ENCODE peak calls at places on chromosomes 5 and 9, in nine cellular contexts. One of them, this sample, is unnamed.

GRCh38 chr9:36637491-36638270 is 65.0 kb downstream of the MELK start:
- DNase-seq in stimulated activated CD8-positive, alpha-beta memory T cell treated with anti-CD3 and anti-CD28 coated beads, Interleukin-12 subunit alpha, Interleukin-12 subunit beta, amount 100 ng/mL, for 4 hours: no peak
- DNase-seq in fibroblast of lung: no peak
- DNase-seq in GM23248: no peak
- DNase-seq in HuH-7.5: no peak
- DNase-seq in activated CD8-positive, alpha-beta memory T cell treated with anti-CD3 and anti-CD28 coated beads for 4 hours: no peak
- DNase-seq in activated T-helper 2 cell treated with anti-CD3 and anti-CD28 coated beads, Interferon-gamma antibody, Interleukin-2, Interleukin-4, amounts not matched to agents 10 μg/mL and 5 μg/mL and 100 μg/mL, durations not matched to agents 14 hours and 24 hours and 36 hours: no peak
- DNase-seq in NCI-H1092: no peak
- DNase-seq in NCI-H69: no peak
- DNase-seq in this sample: no peak

GRCh38 chr9:108761530-108762347 is 94.0 kb downstream of the ACTL7B start:
- DNase-seq in stimulated activated CD8-positive, alpha-beta memory T cell treated with anti-CD3 and anti-CD28 coated beads, Interleukin-12 subunit alpha, Interleukin-12 subunit beta, amount 100 ng/mL, for 4 hours: no peak
- DNase-seq in fibroblast of lung: peak; percentile 25
- DNase-seq in GM23248: peak; percentile 74
- DNase-seq in HuH-7.5: peak; percentile 45
- DNase-seq in activated CD8-positive, alpha-beta memory T cell treated with anti-CD3 and anti-CD28 coated beads for 4 hours: no peak
- DNase-seq in activated T-helper 2 cell treated with anti-CD3 and anti-CD28 coated beads, Interferon-gamma antibody, Interleukin-2, Interleukin-4, amounts not matched to agents 10 μg/mL and 5 μg/mL and 100 μg/mL, durations not matched to agents 14 hours and 24 hours and 36 hours: no peak
- DNase-seq in NCI-H1092: peak; percentile 37
- DNase-seq in NCI-H69: peak; percentile 81
- DNase-seq in this sample: no peak

GRCh38 chr9:129138476-129139232 is 27.4 kb downstream of the PTPA start:
- DNase-seq in stimulated activated CD8-positive, alpha-beta memory T cell treated with anti-CD3 and anti-CD28 coated beads, Interleukin-12 subunit alpha, Interleukin-12 subunit beta, amount 100 ng/mL, for 4 hours: no peak
- DNase-seq in fibroblast of lung: peak; percentile 61
- DNase-seq in GM23248: peak; percentile 89
- DNase-seq in HuH-7.5: no peak
- DNase-seq in activated CD8-positive, alpha-beta memory T cell treated with anti-CD3 and anti-CD28 coated beads for 4 hours: no peak
- DNase-seq in activated T-helper 2 cell treated with anti-CD3 and anti-CD28 coated beads, Interferon-gamma antibody, Interleukin-2, Interleukin-4, amounts not matched to agents 10 μg/mL and 5 μg/mL and 100 μg/mL, durations not matched to agents 14 hours and 24 hours and 36 hours: no peak
- DNase-seq in NCI-H1092: no peak
- DNase-seq in NCI-H69: no peak
- DNase-seq in this sample: peak; percentile 10

GRCh38 chr5:1748271-1748670 is 51.4 kb downstream of the MRPL36 start:
- DNase-seq in stimulated activated CD8-positive, alpha-beta memory T cell treated with anti-CD3 and anti-CD28 coated beads, Interleukin-12 subunit alpha, Interleukin-12 subunit beta, amount 100 ng/mL, for 4 hours: no peak
- DNase-seq in fibroblast of lung: no peak
- DNase-seq in GM23248: no peak
- DNase-seq in HuH-7.5: no peak
- DNase-seq in activated CD8-positive, alpha-beta memory T cell treated with anti-CD3 and anti-CD28 coated beads for 4 hours: no peak
- DNase-seq in activated T-helper 2 cell treated with anti-CD3 and anti-CD28 coated beads, Interferon-gamma antibody, Interleukin-2, Interleukin-4, amounts not matched to agents 10 μg/mL and 5 μg/mL and 100 μg/mL, durations not matched to agents 14 hours and 24 hours and 36 hours: no peak
- DNase-seq in NCI-H1092: no peak
- DNase-seq in NCI-H69: no peak
- DNase-seq in this sample: no peak

GRCh38 chr5:58002318-58002717 is 457.6 kb downstream of the PLK2 start:
- DNase-seq in stimulated activated CD8-positive, alpha-beta memory T cell treated with anti-CD3 and anti-CD28 coated beads, Interleukin-12 subunit alpha, Interleukin-12 subunit beta, amount 100 ng/mL, for 4 hours: no peak
- DNase-seq in fibroblast of lung: peak; percentile 55
- DNase-seq in GM23248: peak; percentile 4
- DNase-seq in HuH-7.5: no peak
- DNase-seq in activated CD8-positive, alpha-beta memory T cell treated with anti-CD3 and anti-CD28 coated beads for 4 hours: no peak
- DNase-seq in activated T-helper 2 cell treated with anti-CD3 and anti-CD28 coated beads, Interferon-gamma antibody, Interleukin-2, Interleukin-4, amounts not matched to agents 10 μg/mL and 5 μg/mL and 100 μg/mL, durations not matched to agents 14 hours and 24 hours and 36 hours: no peak
- DNase-seq in NCI-H1092: no peak
- DNase-seq in NCI-H69: no peak
- DNase-seq in this sample: no peak

GRCh38 chr5:109155625-109156024 is 254.1 kb downstream of the PJA2 start:
- DNase-seq in stimulated activated CD8-positive, alpha-beta memory T cell treated with anti-CD3 and anti-CD28 coated beads, Interleukin-12 subunit alpha, Interleukin-12 subunit beta, amount 100 ng/mL, for 4 hours: no peak
- DNase-seq in fibroblast of lung: no peak
- DNase-seq in GM23248: no peak
- DNase-seq in HuH-7.5: no peak
- DNase-seq in activated CD8-positive, alpha-beta memory T cell treated with anti-CD3 and anti-CD28 coated beads for 4 hours: no peak
- DNase-seq in activated T-helper 2 cell treated with anti-CD3 and anti-CD28 coated beads, Interferon-gamma antibody, Interleukin-2, Interleukin-4, amounts not matched to agents 10 μg/mL and 5 μg/mL and 100 μg/mL, durations not matched to agents 14 hours and 24 hours and 36 hours: no peak
- DNase-seq in NCI-H1092: no peak
- DNase-seq in NCI-H69: no peak
- DNase-seq in this sample: no peak

GRCh38 chr9:96587916-96588315 is 31.7 kb downstream of the CDC14B start:
- DNase-seq in stimulated activated CD8-positive, alpha-beta memory T cell treated with anti-CD3 and anti-CD28 coated beads, Interleukin-12 subunit alpha, Interleukin-12 subunit beta, amount 100 ng/mL, for 4 hours: no peak
- DNase-seq in fibroblast of lung: no peak
- DNase-seq in GM23248: no peak
- DNase-seq in HuH-7.5: no peak
- DNase-seq in activated CD8-positive, alpha-beta memory T cell treated with anti-CD3 and anti-CD28 coated beads for 4 hours: no peak
- DNase-seq in activated T-helper 2 cell treated with anti-CD3 and anti-CD28 coated beads, Interferon-gamma antibody, Interleukin-2, Interleukin-4, amounts not matched to agents 10 μg/mL and 5 μg/mL and 100 μg/mL, durations not matched to agents 14 hours and 24 hours and 36 hours: no peak
- DNase-seq in NCI-H1092: no peak
- DNase-seq in NCI-H69: no peak
- DNase-seq in this sample: no peak

GRCh38 chr9:86652696-86653095 is 294.6 kb downstream of the GAS1 start:
- DNase-seq in stimulated activated CD8-positive, alpha-beta memory T cell treated with anti-CD3 and anti-CD28 coated beads, Interleukin-12 subunit alpha, Interleukin-12 subunit beta, amount 100 ng/mL, for 4 hours: no peak
- DNase-seq in fibroblast of lung: no peak
- DNase-seq in GM23248: no peak
- DNase-seq in HuH-7.5: no peak
- DNase-seq in activated CD8-positive, alpha-beta memory T cell treated with anti-CD3 and anti-CD28 coated beads for 4 hours: no peak
- DNase-seq in activated T-helper 2 cell treated with anti-CD3 and anti-CD28 coated beads, Interferon-gamma antibody, Interleukin-2, Interleukin-4, amounts not matched to agents 10 μg/mL and 5 μg/mL and 100 μg/mL, durations not matched to agents 14 hours and 24 hours and 36 hours: no peak
- DNase-seq in NCI-H1092: no peak
- DNase-seq in NCI-H69: no peak
- DNase-seq in this sample: no peak

GRCh38 chr5:155728146-155728856 is 598.7 kb upstream of the SGCD start:
- DNase-seq in stimulated activated CD8-positive, alpha-beta memory T cell treated with anti-CD3 and anti-CD28 coated beads, Interleukin-12 subunit alpha, Interleukin-12 subunit beta, amount 100 ng/mL, for 4 hours: no peak
- DNase-seq in fibroblast of lung: peak; percentile 64
- DNase-seq in GM23248: peak; percentile 74
- DNase-seq in HuH-7.5: no peak
- DNase-seq in activated CD8-positive, alpha-beta memory T cell treated with anti-CD3 and anti-CD28 coated beads for 4 hours: no peak
- DNase-seq in activated T-helper 2 cell treated with anti-CD3 and anti-CD28 coated beads, Interferon-gamma antibody, Interleukin-2, Interleukin-4, amounts not matched to agents 10 μg/mL and 5 μg/mL and 100 μg/mL, durations not matched to agents 14 hours and 24 hours and 36 hours: no peak
- DNase-seq in NCI-H1092: peak; percentile 28
- DNase-seq in NCI-H69: peak; percentile 94
- DNase-seq in this sample: no peak

GRCh38 chr5:96712100-96712746 is 50.0 kb downstream of the CAST start:
- DNase-seq in stimulated activated CD8-positive, alpha-beta memory T cell treated with anti-CD3 and anti-CD28 coated beads, Interleukin-12 subunit alpha, Interleukin-12 subunit beta, amount 100 ng/mL, for 4 hours: no peak
- DNase-seq in fibroblast of lung: peak; percentile 29
- DNase-seq in GM23248: no peak
- DNase-seq in HuH-7.5: no peak
- DNase-seq in activated CD8-positive, alpha-beta memory T cell treated with anti-CD3 and anti-CD28 coated beads for 4 hours: no peak
- DNase-seq in activated T-helper 2 cell treated with anti-CD3 and anti-CD28 coated beads, Interferon-gamma antibody, Interleukin-2, Interleukin-4, amounts not matched to agents 10 μg/mL and 5 μg/mL and 100 μg/mL, durations not matched to agents 14 hours and 24 hours and 36 hours: no peak
- DNase-seq in NCI-H1092: no peak
- DNase-seq in NCI-H69: no peak
- DNase-seq in this sample: no peak

GRCh38 chr9:70954126-70954525 is 167.3 kb downstream of the TRPM3 start:
- DNase-seq in stimulated activated CD8-positive, alpha-beta memory T cell treated with anti-CD3 and anti-CD28 coated beads, Interleukin-12 subunit alpha, Interleukin-12 subunit beta, amount 100 ng/mL, for 4 hours: no peak
- DNase-seq in fibroblast of lung: peak; percentile 97
- DNase-seq in GM23248: peak; percentile 76
- DNase-seq in HuH-7.5: no peak
- DNase-seq in activated CD8-positive, alpha-beta memory T cell treated with anti-CD3 and anti-CD28 coated beads for 4 hours: no peak
- DNase-seq in activated T-helper 2 cell treated with anti-CD3 and anti-CD28 coated beads, Interferon-gamma antibody, Interleukin-2, Interleukin-4, amounts not matched to agents 10 μg/mL and 5 μg/mL and 100 μg/mL, durations not matched to agents 14 hours and 24 hours and 36 hours: no peak
- DNase-seq in NCI-H1092: no peak
- DNase-seq in NCI-H69: no peak
- DNase-seq in this sample: no peak

GRCh38 chr9:118577121-118577520 is 792.1 kb downstream of the BRINP1 start:
- DNase-seq in stimulated activated CD8-positive, alpha-beta memory T cell treated with anti-CD3 and anti-CD28 coated beads, Interleukin-12 subunit alpha, Interleukin-12 subunit beta, amount 100 ng/mL, for 4 hours: no peak
- DNase-seq in fibroblast of lung: peak; percentile 79
- DNase-seq in GM23248: peak; percentile 80
- DNase-seq in HuH-7.5: no peak
- DNase-seq in activated CD8-positive, alpha-beta memory T cell treated with anti-CD3 and anti-CD28 coated beads for 4 hours: no peak
- DNase-seq in activated T-helper 2 cell treated with anti-CD3 and anti-CD28 coated beads, Interferon-gamma antibody, Interleukin-2, Interleukin-4, amounts not matched to agents 10 μg/mL and 5 μg/mL and 100 μg/mL, durations not matched to agents 14 hours and 24 hours and 36 hours: no peak
- DNase-seq in NCI-H1092: no peak
- DNase-seq in NCI-H69: no peak
- DNase-seq in this sample: no peak

GRCh38 chr5:145470382-145470979 is 364.7 kb downstream of the PRELID2 start:
- DNase-seq in stimulated activated CD8-positive, alpha-beta memory T cell treated with anti-CD3 and anti-CD28 coated beads, Interleukin-12 subunit alpha, Interleukin-12 subunit beta, amount 100 ng/mL, for 4 hours: no peak
- DNase-seq in fibroblast of lung: no peak
- DNase-seq in GM23248: no peak
- DNase-seq in HuH-7.5: no peak
- DNase-seq in activated CD8-positive, alpha-beta memory T cell treated with anti-CD3 and anti-CD28 coated beads for 4 hours: no peak
- DNase-seq in activated T-helper 2 cell treated with anti-CD3 and anti-CD28 coated beads, Interferon-gamma antibody, Interleukin-2, Interleukin-4, amounts not matched to agents 10 μg/mL and 5 μg/mL and 100 μg/mL, durations not matched to agents 14 hours and 24 hours and 36 hours: no peak
- DNase-seq in NCI-H1092: no peak
- DNase-seq in NCI-H69: peak; percentile 9
- DNase-seq in this sample: no peak

GRCh38 chr5:131671994-131672655 is 37.1 kb upstream of the RAPGEF6 start:
- DNase-seq in stimulated activated CD8-positive, alpha-beta memory T cell treated with anti-CD3 and anti-CD28 coated beads, Interleukin-12 subunit alpha, Interleukin-12 subunit beta, amount 100 ng/mL, for 4 hours: no peak
- DNase-seq in fibroblast of lung: peak; percentile 95
- DNase-seq in GM23248: peak; percentile 87
- DNase-seq in HuH-7.5: no peak
- DNase-seq in activated CD8-positive, alpha-beta memory T cell treated with anti-CD3 and anti-CD28 coated beads for 4 hours: no peak
- DNase-seq in activated T-helper 2 cell treated with anti-CD3 and anti-CD28 coated beads, Interferon-gamma antibody, Interleukin-2, Interleukin-4, amounts not matched to agents 10 μg/mL and 5 μg/mL and 100 μg/mL, durations not matched to agents 14 hours and 24 hours and 36 hours: no peak
- DNase-seq in NCI-H1092: no peak
- DNase-seq in NCI-H69: no peak
- DNase-seq in this sample: no peak